ENCODE peak calls at places on chromosomes 7 and 10, in eight cellular contexts. M, K, C, H, W, L, Z and N are unnamed samples.
A peak's percentile ranks its signal among the peaks of the same experiment; 100 is the strongest.

GRCh38 chr7:157932498-157933218 is 595.9 kb downstream of the DNAJB6 start:
- DNase-seq in K (no peak), W (no peak), M (no peak), L (peak; percentile 1), C (no peak), H (no peak), Z (peak; percentile 1), N (no peak)

GRCh38 chr10:51092402-51092801 is 18.1 kb downstream of the PRKG1 start:
- DNase-seq in W (no peak), Z (peak; percentile 68), L (peak; percentile 51), K (peak; percentile 19), M (peak; percentile 63), C (peak; percentile 91), H (peak; percentile 53), N (no peak)

GRCh38 chr10:49783645-49784044 is 21.5 kb upstream of the OGDHL start:
- DNase-seq in K (no peak), M (no peak), L (no peak), Z (no peak), C (no peak), W (no peak), H (no peak), N (no peak)

GRCh38 chr7:112202819-112203218 is 3.4 kb downstream of the DOCK4 start:
- DNase-seq in M (peak; percentile 23), L (no peak), K (peak; percentile 45), C (peak; percentile 38), H (peak; percentile 23), Z (no peak), W (no peak), N (no peak)

GRCh38 chr7:26156454-26157365 is 4.7 kb downstream of the NFE2L3 start:
- DNase-seq in C (no peak), H (no peak), W (no peak), M (peak; percentile 36), K (peak; percentile 51), Z (peak; percentile 97), L (peak; percentile 95), N (no peak)

GRCh38 chr10:37784678-37785077 is 72.7 kb downstream of the ZNF248 start:
- DNase-seq in C (no peak), Z (no peak), W (no peak), M (no peak), L (no peak), K (no peak), H (no peak), N (no peak)

GRCh38 chr7:151856516-151856915 is 20.4 kb downstream of the PRKAG2 start:
- DNase-seq in H (no peak), K (no peak), Z (no peak), L (no peak), M (no peak), C (no peak), W (no peak), N (no peak)

GRCh38 chr7:100503350-100503735 is 19.6 kb downstream of the NYAP1 start:
- DNase-seq in C (no peak), K (peak; percentile 12), H (no peak), L (peak; percentile 16), Z (peak; percentile 68), W (no peak), M (no peak), N (no peak)

DNA sequence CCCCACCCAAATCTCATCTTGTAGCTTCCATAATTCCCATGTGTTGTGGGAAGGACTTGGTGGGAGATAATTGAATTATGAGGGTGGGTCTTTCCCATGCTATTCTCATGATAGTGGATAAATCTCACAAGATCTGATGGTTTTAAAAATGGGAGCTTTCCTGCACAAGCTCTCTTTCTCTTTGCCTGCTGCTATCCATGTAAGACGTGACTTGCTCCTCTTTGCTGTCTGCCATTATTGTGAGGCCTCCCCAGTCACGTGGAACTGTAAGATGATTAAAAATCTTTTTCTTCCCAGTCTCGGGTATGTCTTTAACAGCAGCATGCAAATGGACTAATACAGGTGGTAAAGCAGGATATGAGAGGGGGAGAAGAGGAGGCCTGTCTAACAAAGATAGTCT is 88.3 kb downstream of the TMEM106B start:
- DNase-seq in Z (no peak), C (no peak), W (no peak), L (no peak), K (no peak), M (no peak), H (no peak), N (no peak)
- H3K4me3 ChIP-seq in Z (no peak overlapping the region), C (no peak overlapping the region), W (no peak overlapping the region), L (no peak overlapping the region), K (no peak overlapping the region), M (no peak overlapping the region), H (no peak overlapping the region), N (no peak overlapping the region)

GRCh38 chr10:114547056-114547455 is 111.0 kb downstream of the ABLIM1 start:
- DNase-seq in M (no peak), L (no peak), Z (no peak), W (no peak), H (no peak), K (no peak), C (no peak), N (no peak)

GRCh38 chr10:114547466-114547865 is 110.6 kb downstream of the ABLIM1 start:
- DNase-seq in L (no peak), H (no peak), C (no peak), W (no peak), M (no peak), Z (no peak), K (no peak), N (no peak)

GRCh38 chr10:114550756-114551290 is 107.3 kb downstream of the ABLIM1 start:
- DNase-seq in W (no peak), Z (peak; percentile 23), L (no peak), M (no peak), K (peak; percentile 78), H (no peak), C (no peak), N (no peak)

GRCh38 chr10:114551310-114551972 is 106.6 kb downstream of the ABLIM1 start:
- DNase-seq in Z (peak; percentile 46), M (peak; percentile 80), H (peak; percentile 85), C (peak; percentile 82), L (no peak), K (peak; percentile 62), W (no peak), N (no peak)

GRCh38 chr10:114548662-114549061 is 109.4 kb downstream of the ABLIM1 start:
- DNase-seq in M (peak; percentile 57), Z (peak; percentile 29), C (no peak), K (peak; percentile 56), L (peak; percentile 53), H (peak; percentile 64), W (no peak), N (no peak)
- TF ChIP-seq CTCF in M (peak; percentile 43), Z (peak; percentile 58), C (peak; percentile 15), K (peak; percentile 55), L (peak; percentile 68), H (peak; percentile 33), W (no peak), N (peak; percentile 37)

GRCh38 chr10:19819419-19820033 is 3.3 kb downstream of the PLXDC2 start:
- DNase-seq in L (peak; percentile 64), C (no peak), Z (peak; percentile 34), K (peak; percentile 56), M (peak; percentile 32), W (no peak), H (peak; percentile 71), N (no peak)

GRCh38 chr10:19826712-19827111 is 10.5 kb downstream of the PLXDC2 start:
- DNase-seq in W (no peak), C (no peak), K (no peak), L (no peak), M (no peak), Z (peak; percentile 20), H (no peak), N (no peak)

GRCh38 chr10:19828278-19829049 is 12.2 kb downstream of the PLXDC2 start:
- DNase-seq in W (no peak), C (no peak), M (no peak), L (no peak), K (no peak), H (no peak), Z (no peak), N (no peak)

GRCh38 chr10:19825690-19826089 is 9.5 kb downstream of the PLXDC2 start:
- DNase-seq in M (no peak), K (no peak), H (no peak), C (no peak), W (no peak), Z (no peak), L (no peak), N (no peak)

DNA sequence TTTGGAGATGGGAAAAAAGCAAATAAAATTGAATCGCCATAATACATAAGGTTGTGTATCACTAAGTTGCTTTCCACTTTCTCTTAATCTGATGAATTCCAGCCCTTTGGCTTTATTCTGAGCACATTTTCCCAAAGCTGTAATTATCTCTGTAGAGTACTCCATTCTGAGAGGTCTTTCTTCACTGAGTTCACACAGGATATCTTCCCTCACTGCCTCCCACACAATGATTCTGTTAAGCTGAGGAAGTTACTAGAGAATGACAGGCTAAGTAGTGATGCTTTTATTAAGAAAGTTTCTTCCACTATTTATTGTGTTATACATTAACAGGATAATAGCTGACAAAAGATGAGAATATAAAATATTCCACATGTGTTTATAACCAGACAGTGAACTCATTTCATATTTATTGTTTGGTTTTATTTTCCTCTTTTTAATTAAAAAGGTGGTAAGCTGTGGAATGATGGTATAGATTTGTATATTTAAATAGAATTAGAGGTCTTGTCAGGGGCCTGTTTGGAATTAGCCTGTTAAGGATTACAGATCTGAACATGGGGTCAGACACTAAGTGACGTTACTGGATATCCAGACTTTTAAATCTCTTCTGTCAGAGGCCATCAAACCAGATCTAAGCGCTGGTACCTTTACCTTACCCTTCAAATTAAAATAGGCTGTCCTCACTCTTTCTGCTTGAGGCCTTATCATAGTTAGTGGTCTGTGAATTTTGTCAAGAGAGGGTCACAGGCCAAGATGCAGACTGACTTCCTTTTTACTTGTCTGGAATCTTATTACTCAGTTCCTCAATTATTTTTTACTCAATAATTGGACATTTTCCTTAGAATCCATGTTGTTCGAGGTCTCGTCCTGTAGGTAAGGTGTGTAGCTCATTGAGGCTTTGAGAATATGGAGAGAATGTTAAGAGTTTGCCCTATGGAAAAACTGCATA is 8.4 kb downstream of the PLXDC2 start:
- DNase-seq in C (no peak), L (no peak), H (no peak), K (no peak), M (no peak), W (no peak), Z (peak; percentile 27), N (no peak)
- H3K27ac ChIP-seq in C (peak overlapping the region; percentile 26), L (no peak overlapping the region), H (no peak overlapping the region), K (no peak overlapping the region), M (no peak overlapping the region), W (no peak overlapping the region), Z (no peak overlapping the region), N (no peak overlapping the region)

GRCh38 chr7:44323381-44324203 is 1.8 kb downstream of the CAMK2B start:
- DNase-seq in Z (no peak), C (no peak), H (no peak), W (no peak), M (no peak), L (no peak), K (no peak), N (no peak)

GRCh38 chr7:44325181-44325671 is at the start of gene CAMK2B:
- DNase-seq in K (no peak), Z (no peak), H (no peak), C (no peak), W (no peak), L (no peak), M (no peak), N (no peak)

GRCh38 chr7:44322631-44323363 is 2.6 kb downstream of the CAMK2B start:
- DNase-seq in K (no peak), L (no peak), M (no peak), Z (no peak), W (no peak), C (peak; percentile 91), H (no peak), N (no peak)

GRCh38 chr7:44325811-44326241 is 432 bp upstream of the CAMK2B start:
- DNase-seq in K (no peak), H (no peak), M (no peak), L (no peak), C (no peak), Z (no peak), W (no peak), N (no peak)

DNA sequence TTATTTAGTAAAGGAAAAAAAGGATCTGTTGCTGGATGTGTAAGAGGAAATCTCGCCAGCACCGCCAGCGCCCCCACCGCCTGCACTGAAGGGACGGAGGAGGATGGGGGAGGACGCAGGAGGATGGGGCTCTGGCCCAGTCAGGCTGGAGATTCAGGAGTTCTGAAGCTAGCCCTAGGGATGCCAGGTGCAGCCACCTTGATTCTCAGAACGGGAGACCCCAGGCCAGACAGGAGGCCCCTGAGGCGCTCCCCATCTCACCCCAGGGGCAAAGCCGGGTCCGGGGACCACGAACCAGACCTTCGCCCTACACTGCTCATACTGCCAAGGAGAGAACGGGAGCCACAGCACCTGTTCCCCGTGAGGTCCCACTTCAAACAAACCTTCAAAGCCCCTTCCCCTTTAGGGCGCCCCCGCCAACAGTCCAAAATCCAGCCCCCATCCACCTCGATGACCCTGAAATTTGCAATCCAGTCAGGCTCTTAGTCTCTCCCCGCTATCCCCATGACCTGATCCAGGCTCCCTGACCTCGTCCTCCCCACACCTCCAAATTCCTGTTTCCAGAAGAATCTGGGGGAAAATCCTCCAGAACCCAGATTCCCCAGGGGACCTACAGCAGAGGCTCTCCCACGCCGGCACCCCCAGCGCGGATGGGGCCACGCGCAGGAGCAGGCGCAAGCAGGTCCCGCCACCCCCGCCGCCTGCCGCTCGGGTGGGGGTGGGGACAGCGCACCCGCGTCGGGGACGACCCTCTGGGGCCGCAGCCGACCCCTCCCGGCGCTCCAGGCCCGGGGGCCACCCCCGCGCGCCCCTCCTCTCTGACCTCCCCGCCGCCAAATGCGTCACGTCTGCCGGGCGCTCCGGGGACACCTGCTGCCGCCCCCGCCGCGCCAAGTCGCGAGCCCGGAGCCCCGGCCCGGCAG is 929 bp downstream of the CAMK2B start:
- DNase-seq in C (no peak), Z (no peak), W (no peak), M (no peak), H (no peak), K (no peak), L (no peak), N (no peak)
- H3K4me3 ChIP-seq in C (peak overlapping the region; percentile 37), Z (no peak overlapping the region), W (no peak overlapping the region), M (no peak overlapping the region), H (no peak overlapping the region), K (no peak overlapping the region), L (no peak overlapping the region), N (peak overlapping the region; percentile 68)